ENCODE peak calls at places on chromosomes 3 and 15, in four cellular contexts. H, J, K and B are unnamed samples.

GRCh38 chr3:46624533-46624932 is 12.2 kb downstream of the FAM240A start:
- DNase-seq in H (no peak), J (no peak), K (no peak), B (no peak)

GRCh38 chr3:181570472-181570871 is 141.3 kb upstream of the SOX2 start:
- DNase-seq in H (no peak), J (no peak), K (no peak), B (no peak)

GRCh38 chr3:46076606-46077005 is 49.3 kb upstream of the XCR1 start:
- DNase-seq in H (no peak), J (peak; percentile 39), K (peak; percentile 17), B (peak; percentile 36)

GRCh38 chr15:85941186-85941855 is 138.3 kb upstream of the AGBL1 start:
- DNase-seq in H (no peak), J (no peak), K (no peak), B (peak; percentile 9)

GRCh38 chr15:66981746-66982145 is 83.7 kb upstream of the SMAD3 start:
- DNase-seq in H (no peak), J (no peak), K (no peak), B (no peak)

GRCh38 chr3:152056481-152056880 is 183.0 kb downstream of the SUCNR1 start:
- DNase-seq in H (no peak), J (no peak), K (no peak), B (no peak)

GRCh38 chr3:119296723-119297122 is 2.5 kb downstream of the ARHGAP31 start:
- DNase-seq in H (no peak), J (no peak), K (no peak), B (no peak)

GRCh38 chr3:183213941-183214612 is 39.0 kb upstream of the B3GNT5 start:
- DNase-seq in H (no peak), J (no peak), K (peak; percentile 59), B (no peak)

GRCh38 chr3:73255609-73256029 is 194.2 kb downstream of the EBLN2 start:
- DNase-seq in H (no peak), J (peak; percentile 90), K (no peak), B (no peak)